ENCODE peak calls at places on chromosomes 5 and 9, in five cellular contexts. One of them, this sample, is unnamed. For H4K20me1, the result is how much of the 10 kb centered on the place peaks cover.

GRCh38 chr9:34230556-34230955 is 51.7 kb downstream of the UBAP1 start:
- DNase-seq in IMR-90: no peak
- DNase-seq in fibroblast of lung: no peak
- DNase-seq in astrocyte: no peak
- DNase-seq in MM.1S: no peak
- DNase-seq in this sample: peak

GRCh38 chr5:119355636-119356383 is at the start of gene TNFAIP8:
- DNase-seq in IMR-90: peak
- DNase-seq in fibroblast of lung: peak
- DNase-seq in astrocyte: peak
- DNase-seq in MM.1S: no peak
- DNase-seq in this sample: peak

GRCh38 chr9:130937146-130938076 is 1.6 kb downstream of the FIBCD1 start:
- DNase-seq in IMR-90: no peak
- DNase-seq in fibroblast of lung: no peak
- DNase-seq in astrocyte: no peak
- DNase-seq in MM.1S: no peak
- DNase-seq in this sample: no peak

GRCh38 chr5:88677502-88677901 is 205.5 kb downstream of the MEF2C start:
- DNase-seq in IMR-90: no peak
- DNase-seq in fibroblast of lung: peak
- DNase-seq in astrocyte: no peak
- DNase-seq in MM.1S: no peak
- DNase-seq in this sample: no peak

GRCh38 chr5:130963798-130964197 is 201.3 kb downstream of the HINT1 start:
- DNase-seq in IMR-90: no peak
- DNase-seq in fibroblast of lung: peak
- DNase-seq in astrocyte: peak
- DNase-seq in MM.1S: no peak
- DNase-seq in this sample: no peak

GRCh38 chr9:89731262-89731980 is 126.6 kb downstream of the GADD45G start:
- DNase-seq in IMR-90: no peak
- DNase-seq in fibroblast of lung: no peak
- DNase-seq in astrocyte: no peak
- DNase-seq in MM.1S: no peak
- DNase-seq in this sample: no peak

GRCh38 chr5:135458356-135458755 is 6.2 kb upstream of the TIFAB start:
- DNase-seq in IMR-90: no peak
- DNase-seq in fibroblast of lung: no peak
- DNase-seq in astrocyte: no peak
- DNase-seq in MM.1S: no peak
- DNase-seq in this sample: no peak

GRCh38 chr9:22118810-22119479 is 109.8 kb upstream of the CDKN2B start:
- DNase-seq in IMR-90: no peak
- DNase-seq in fibroblast of lung: no peak
- DNase-seq in astrocyte: no peak
- DNase-seq in MM.1S: no peak
- DNase-seq in this sample: no peak

GRCh38 chr5:35919191-35919590 is 19.2 kb downstream of the CAPSL start:
- DNase-seq in IMR-90: peak
- DNase-seq in fibroblast of lung: peak
- DNase-seq in astrocyte: peak
- DNase-seq in MM.1S: no peak
- DNase-seq in this sample: peak

GRCh38 chr9:77418226-77418625 is 229.9 kb downstream of the GNA14 start:
- DNase-seq in IMR-90: no peak
- DNase-seq in fibroblast of lung: no peak
- DNase-seq in astrocyte: no peak
- DNase-seq in MM.1S: no peak
- DNase-seq in this sample: no peak

GRCh38 chr5:139668064-139668880 is 20.1 kb downstream of the CXXC5 start:
- DNase-seq in IMR-90: no peak
- DNase-seq in fibroblast of lung: peak
- DNase-seq in astrocyte: no peak
- DNase-seq in MM.1S: peak
- DNase-seq in this sample: peak
- H3K9ac ChIP-seq in IMR-90: peak
- H3K9ac ChIP-seq in fibroblast of lung: peak
- H3K9ac ChIP-seq in astrocyte: peak
- H3K9ac ChIP-seq in MM.1S: peak
- H3K9ac ChIP-seq in this sample: peak

GRCh38 chr9:135482015-135482754 is 2.6 kb downstream of the PPP1R26 start:
- DNase-seq in IMR-90: no peak
- DNase-seq in fibroblast of lung: no peak
- DNase-seq in astrocyte: no peak
- DNase-seq in MM.1S: no peak
- DNase-seq in this sample: no peak
- H4K20me1 ChIP-seq in IMR-90: under half
- H4K20me1 ChIP-seq in fibroblast of lung: under half
- H4K20me1 ChIP-seq in astrocyte: under half
- H4K20me1 ChIP-seq in MM.1S: under half
- H4K20me1 ChIP-seq in this sample: under half

DNA sequence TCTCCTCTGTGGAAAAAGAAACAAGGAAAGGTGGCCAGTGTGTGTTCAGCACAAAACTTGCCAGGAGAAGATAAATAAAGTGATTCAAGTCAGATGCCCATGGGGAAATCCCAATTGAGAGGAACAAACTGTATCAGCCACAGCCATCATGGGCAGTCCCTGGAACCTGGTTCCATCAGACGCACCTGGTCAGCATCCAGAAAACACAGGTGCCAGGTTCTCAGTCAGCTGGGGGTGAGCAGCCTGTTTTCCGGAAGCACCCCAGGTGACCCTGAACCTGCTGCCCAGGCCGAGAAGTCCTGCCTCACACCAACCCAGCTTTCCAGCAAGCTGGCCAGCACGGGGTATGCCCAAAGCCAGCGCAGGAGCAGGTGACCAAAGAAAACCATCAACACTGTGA is 30.5 kb downstream of the PTCH1 start:
- DNase-seq in IMR-90: no peak
- DNase-seq in fibroblast of lung: no peak
- DNase-seq in astrocyte: no peak
- DNase-seq in MM.1S: no peak
- DNase-seq in this sample: no peak
- H3K27ac ChIP-seq in IMR-90: no peak
- H3K27ac ChIP-seq in fibroblast of lung: no peak
- H3K27ac ChIP-seq in astrocyte: no peak
- H3K27ac ChIP-seq in MM.1S: no peak
- H3K27ac ChIP-seq in this sample: no peak

GRCh38 chr9:27279611-27280010 is 17.3 kb downstream of the EQTN start:
- DNase-seq in IMR-90: no peak
- DNase-seq in fibroblast of lung: no peak
- DNase-seq in astrocyte: no peak
- DNase-seq in MM.1S: no peak
- DNase-seq in this sample: no peak

GRCh38 chr9:27280249-27280648 is 16.7 kb downstream of the EQTN start:
- DNase-seq in IMR-90: no peak
- DNase-seq in fibroblast of lung: no peak
- DNase-seq in astrocyte: no peak
- DNase-seq in MM.1S: no peak
- DNase-seq in this sample: no peak

GRCh38 chr9:27278374-27278773 is 18.6 kb downstream of the EQTN start:
- DNase-seq in IMR-90: no peak
- DNase-seq in fibroblast of lung: no peak
- DNase-seq in astrocyte: no peak
- DNase-seq in MM.1S: no peak
- DNase-seq in this sample: peak

GRCh38 chr9:27273186-27273585 is 23.8 kb downstream of the EQTN start:
- DNase-seq in IMR-90: no peak
- DNase-seq in fibroblast of lung: no peak
- DNase-seq in astrocyte: no peak
- DNase-seq in MM.1S: no peak
- DNase-seq in this sample: no peak

GRCh38 chr9:27276182-27277030 is 20.5 kb downstream of the EQTN start:
- DNase-seq in IMR-90: peak
- DNase-seq in fibroblast of lung: peak
- DNase-seq in astrocyte: peak
- DNase-seq in MM.1S: peak
- DNase-seq in this sample: peak
- H3K9ac ChIP-seq in IMR-90: peak
- H3K9ac ChIP-seq in fibroblast of lung: no peak
- H3K9ac ChIP-seq in astrocyte: peak
- H3K9ac ChIP-seq in MM.1S: no peak
- H3K9ac ChIP-seq in this sample: peak

DNA sequence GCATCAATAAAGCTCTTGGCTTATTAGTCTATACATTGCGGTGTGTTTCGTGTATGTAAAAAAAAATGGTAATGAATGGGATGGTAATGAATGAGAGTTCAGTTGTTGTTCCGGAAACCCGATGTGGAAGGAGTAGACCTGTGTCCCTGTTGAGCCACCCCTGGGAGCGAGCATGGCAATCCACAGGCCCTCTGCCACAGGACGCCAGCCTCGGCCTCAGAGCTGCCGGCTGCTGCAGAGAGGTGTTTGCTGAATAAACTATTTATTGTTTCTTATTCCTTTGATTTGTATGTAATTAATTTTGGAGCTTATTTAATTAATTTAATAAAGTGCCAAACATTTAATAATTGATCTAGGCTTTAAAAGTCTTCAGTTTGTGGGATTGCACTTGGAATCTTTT is 15.5 kb downstream of the ARPC5L start:
- DNase-seq in IMR-90: no peak
- DNase-seq in fibroblast of lung: no peak
- DNase-seq in astrocyte: no peak
- DNase-seq in MM.1S: no peak
- DNase-seq in this sample: no peak
- H4K20me1 ChIP-seq in IMR-90: under half
- H4K20me1 ChIP-seq in fibroblast of lung: under half
- H4K20me1 ChIP-seq in astrocyte: half or more
- H4K20me1 ChIP-seq in MM.1S: under half
- H4K20me1 ChIP-seq in this sample: under half

GRCh38 chr5:101424530-101425175 is 521.6 kb upstream of the ST8SIA4 start:
- DNase-seq in IMR-90: peak
- DNase-seq in fibroblast of lung: peak
- DNase-seq in astrocyte: peak
- DNase-seq in MM.1S: no peak
- DNase-seq in this sample: peak
- H3K27ac ChIP-seq in IMR-90: no peak
- H3K27ac ChIP-seq in fibroblast of lung: no peak
- H3K27ac ChIP-seq in astrocyte: peak
- H3K27ac ChIP-seq in MM.1S: no peak
- H3K27ac ChIP-seq in this sample: peak

GRCh38 chr5:157918811-157919742 is 60.1 kb upstream of the CLINT1 start:
- DNase-seq in IMR-90: no peak
- DNase-seq in fibroblast of lung: peak
- DNase-seq in astrocyte: no peak
- DNase-seq in MM.1S: no peak
- DNase-seq in this sample: peak
- H3K9ac ChIP-seq in IMR-90: no peak
- H3K9ac ChIP-seq in fibroblast of lung: no peak
- H3K9ac ChIP-seq in astrocyte: no peak
- H3K9ac ChIP-seq in MM.1S: no peak
- H3K9ac ChIP-seq in this sample: no peak

This sample was measured in GM23248.